ENCODE peak calls at places on chromosomes 6 and 20, in eight cellular contexts. One of them, this sample, is unnamed. For H3K36me3, the result is how much of the 10 kb centered on the place peaks cover.

GRCh38 chr20:12970372-12970821 is 38.4 kb upstream of the SPTLC3 start:
- DNase-seq in cardiac muscle cell: peak
- DNase-seq in tibial nerve: no peak
- DNase-seq in fibroblast of lung: peak
- DNase-seq in heart left ventricle: no peak
- DNase-seq in body of pancreas: peak
- DNase-seq in esophagus muscularis mucosa: no peak
- DNase-seq in GM06990: no peak
- DNase-seq in this sample: peak

GRCh38 chr6:149925253-149925973 is 2.5 kb upstream of the RAET1G start:
- DNase-seq in cardiac muscle cell: peak
- DNase-seq in tibial nerve: no peak
- DNase-seq in fibroblast of lung: no peak
- DNase-seq in heart left ventricle: peak
- DNase-seq in body of pancreas: peak
- DNase-seq in esophagus muscularis mucosa: no peak
- DNase-seq in GM06990: no peak
- DNase-seq in this sample: no peak

GRCh38 chr6:51579013-51579412 is 508.4 kb downstream of the PKHD1 start:
- DNase-seq in cardiac muscle cell: no peak
- DNase-seq in tibial nerve: no peak
- DNase-seq in fibroblast of lung: no peak
- DNase-seq in heart left ventricle: no peak
- DNase-seq in body of pancreas: no peak
- DNase-seq in esophagus muscularis mucosa: no peak
- DNase-seq in GM06990: no peak
- DNase-seq in this sample: no peak

GRCh38 chr20:47796952-47797351 is 11.7 kb upstream of the SULF2 start:
- DNase-seq in cardiac muscle cell: no peak
- DNase-seq in tibial nerve: no peak
- DNase-seq in fibroblast of lung: no peak
- DNase-seq in heart left ventricle: no peak
- DNase-seq in body of pancreas: no peak
- DNase-seq in esophagus muscularis mucosa: no peak
- DNase-seq in GM06990: no peak
- DNase-seq in this sample: no peak

GRCh38 chr6:167576050-167576741 is 250.5 kb upstream of the AFDN start:
- DNase-seq in cardiac muscle cell: no peak
- DNase-seq in tibial nerve: no peak
- DNase-seq in fibroblast of lung: no peak
- DNase-seq in heart left ventricle: no peak
- DNase-seq in body of pancreas: no peak
- DNase-seq in esophagus muscularis mucosa: peak
- DNase-seq in GM06990: no peak
- DNase-seq in this sample: no peak

GRCh38 chr20:33668087-33668790 is 1.5 kb downstream of the ACTL10 start:
- DNase-seq in cardiac muscle cell: no peak
- DNase-seq in tibial nerve: peak
- DNase-seq in fibroblast of lung: no peak
- DNase-seq in heart left ventricle: peak
- DNase-seq in body of pancreas: no peak
- DNase-seq in esophagus muscularis mucosa: peak
- DNase-seq in GM06990: no peak
- DNase-seq in this sample: no peak

GRCh38 chr6:53530346-53530745 is 14.6 kb downstream of the GCLC start:
- DNase-seq in cardiac muscle cell: peak
- DNase-seq in tibial nerve: no peak
- DNase-seq in fibroblast of lung: no peak
- DNase-seq in heart left ventricle: peak
- DNase-seq in body of pancreas: peak
- DNase-seq in esophagus muscularis mucosa: no peak
- DNase-seq in GM06990: no peak
- DNase-seq in this sample: no peak

GRCh38 chr6:34049395-34050342 is 96.2 kb downstream of the GRM4 start:
- DNase-seq in cardiac muscle cell: no peak
- DNase-seq in tibial nerve: no peak
- DNase-seq in fibroblast of lung: no peak
- DNase-seq in heart left ventricle: no peak
- DNase-seq in body of pancreas: no peak
- DNase-seq in esophagus muscularis mucosa: no peak
- DNase-seq in GM06990: no peak
- DNase-seq in this sample: no peak

GRCh38 chr6:15628499-15629131 is 34.2 kb downstream of the DTNBP1 start:
- DNase-seq in cardiac muscle cell: peak
- DNase-seq in tibial nerve: no peak
- DNase-seq in fibroblast of lung: peak
- DNase-seq in heart left ventricle: no peak
- DNase-seq in body of pancreas: no peak
- DNase-seq in esophagus muscularis mucosa: no peak
- DNase-seq in GM06990: no peak
- DNase-seq in this sample: no peak

DNA sequence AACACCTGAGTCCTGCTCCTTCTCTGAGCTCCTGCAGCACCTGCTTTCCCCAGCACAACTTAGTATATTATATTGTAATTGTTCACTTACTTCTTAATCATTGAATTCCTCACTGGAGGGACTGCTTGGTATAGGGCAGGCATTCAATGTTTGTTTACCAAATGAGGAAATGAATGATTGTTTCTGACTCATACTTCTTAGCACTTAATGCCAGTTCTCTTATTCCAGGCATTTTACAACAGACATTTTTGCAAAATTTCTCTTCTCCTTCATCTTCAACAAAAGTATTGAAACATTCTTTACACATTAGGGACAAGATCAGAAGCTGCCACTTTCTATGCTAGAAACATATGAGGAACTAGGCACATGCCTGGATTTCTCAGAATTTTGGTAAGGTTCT is 119.4 kb downstream of the TBX18 start:
- DNase-seq in cardiac muscle cell: peak
- DNase-seq in tibial nerve: no peak
- DNase-seq in fibroblast of lung: peak
- DNase-seq in heart left ventricle: no peak
- DNase-seq in body of pancreas: no peak
- DNase-seq in esophagus muscularis mucosa: no peak
- DNase-seq in GM06990: no peak
- DNase-seq in this sample: no peak
- H3K4me3 ChIP-seq in cardiac muscle cell: no peak
- H3K4me3 ChIP-seq in tibial nerve: no peak
- H3K4me3 ChIP-seq in fibroblast of lung: no peak
- H3K4me3 ChIP-seq in heart left ventricle: no peak
- H3K4me3 ChIP-seq in body of pancreas: no peak
- H3K4me3 ChIP-seq in esophagus muscularis mucosa: no peak
- H3K4me3 ChIP-seq in GM06990: no peak
- H3K4me3 ChIP-seq in this sample: no peak

GRCh38 chr20:63284083-63284440 is 8.9 kb upstream of the COL20A1 start:
- DNase-seq in cardiac muscle cell: no peak
- DNase-seq in tibial nerve: no peak
- DNase-seq in fibroblast of lung: no peak
- DNase-seq in heart left ventricle: no peak
- DNase-seq in body of pancreas: no peak
- DNase-seq in esophagus muscularis mucosa: no peak
- DNase-seq in GM06990: no peak
- DNase-seq in this sample: peak

GRCh38 chr20:63284544-63284949 is 8.4 kb upstream of the COL20A1 start:
- DNase-seq in cardiac muscle cell: no peak
- DNase-seq in tibial nerve: no peak
- DNase-seq in fibroblast of lung: no peak
- DNase-seq in heart left ventricle: no peak
- DNase-seq in body of pancreas: no peak
- DNase-seq in esophagus muscularis mucosa: no peak
- DNase-seq in GM06990: no peak
- DNase-seq in this sample: no peak

GRCh38 chr20:63285636-63286615 is 7.1 kb upstream of the COL20A1 start:
- DNase-seq in cardiac muscle cell: no peak
- DNase-seq in tibial nerve: no peak
- DNase-seq in fibroblast of lung: no peak
- DNase-seq in heart left ventricle: no peak
- DNase-seq in body of pancreas: no peak
- DNase-seq in esophagus muscularis mucosa: no peak
- DNase-seq in GM06990: no peak
- DNase-seq in this sample: no peak

GRCh38 chr20:63283397-63284082 is 9.4 kb upstream of the COL20A1 start:
- DNase-seq in cardiac muscle cell: no peak
- DNase-seq in tibial nerve: no peak
- DNase-seq in fibroblast of lung: no peak
- DNase-seq in heart left ventricle: no peak
- DNase-seq in body of pancreas: no peak
- DNase-seq in esophagus muscularis mucosa: no peak
- DNase-seq in GM06990: no peak
- DNase-seq in this sample: peak

DNA sequence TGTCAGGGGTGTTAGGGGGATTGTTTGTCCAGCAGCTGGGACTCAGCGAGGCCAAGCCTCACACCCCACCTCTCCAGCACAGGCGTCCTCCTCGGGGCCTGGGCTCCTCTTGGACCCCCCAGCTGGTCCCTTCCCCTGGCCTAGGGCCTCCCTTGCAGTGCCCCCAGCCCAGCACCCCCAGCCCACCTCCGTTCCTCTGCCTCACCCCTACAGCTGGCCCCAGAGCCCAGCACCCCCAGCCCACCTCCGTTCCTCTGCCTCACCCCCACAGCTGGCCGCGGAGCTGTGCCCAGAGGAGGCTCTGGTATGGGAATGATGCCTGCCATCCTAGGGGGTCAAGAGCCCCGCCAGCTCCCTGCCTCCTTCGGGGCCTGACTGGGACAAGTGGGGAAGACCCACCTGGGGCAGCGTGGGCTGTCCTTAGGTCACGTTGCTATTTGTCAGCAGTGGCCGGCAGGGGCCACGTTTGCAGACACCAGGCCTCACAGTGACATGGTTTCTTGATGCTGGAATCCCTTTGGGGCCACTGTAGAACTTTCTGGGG is 7.9 kb upstream of the COL20A1 start:
- DNase-seq in cardiac muscle cell: no peak
- DNase-seq in tibial nerve: no peak
- DNase-seq in fibroblast of lung: no peak
- DNase-seq in heart left ventricle: no peak
- DNase-seq in body of pancreas: no peak
- DNase-seq in esophagus muscularis mucosa: no peak
- DNase-seq in GM06990: no peak
- DNase-seq in this sample: no peak
- H3K36me3 ChIP-seq in cardiac muscle cell: under half
- H3K36me3 ChIP-seq in tibial nerve: under half
- H3K36me3 ChIP-seq in fibroblast of lung: under half
- H3K36me3 ChIP-seq in heart left ventricle: half or more
- H3K36me3 ChIP-seq in body of pancreas: under half
- H3K36me3 ChIP-seq in esophagus muscularis mucosa: half or more
- H3K36me3 ChIP-seq in GM06990: under half
- H3K36me3 ChIP-seq in this sample: under half

GRCh38 chr6:46010771-46011170 is 4.9 kb downstream of the CLIC5 start:
- DNase-seq in cardiac muscle cell: no peak
- DNase-seq in tibial nerve: no peak
- DNase-seq in fibroblast of lung: no peak
- DNase-seq in heart left ventricle: peak
- DNase-seq in body of pancreas: no peak
- DNase-seq in esophagus muscularis mucosa: no peak
- DNase-seq in GM06990: no peak
- DNase-seq in this sample: peak
- H3K4me3 ChIP-seq in cardiac muscle cell: no peak
- H3K4me3 ChIP-seq in tibial nerve: no peak
- H3K4me3 ChIP-seq in fibroblast of lung: no peak
- H3K4me3 ChIP-seq in heart left ventricle: peak
- H3K4me3 ChIP-seq in body of pancreas: no peak
- H3K4me3 ChIP-seq in esophagus muscularis mucosa: no peak
- H3K4me3 ChIP-seq in GM06990: peak
- H3K4me3 ChIP-seq in this sample: peak

GRCh38 chr6:11197175-11197535 is 35.3 kb downstream of the NEDD9 start:
- DNase-seq in cardiac muscle cell: peak
- DNase-seq in tibial nerve: no peak
- DNase-seq in fibroblast of lung: peak
- DNase-seq in heart left ventricle: no peak
- DNase-seq in body of pancreas: no peak
- DNase-seq in esophagus muscularis mucosa: no peak
- DNase-seq in GM06990: no peak
- DNase-seq in this sample: no peak
- H3K36me3 ChIP-seq in cardiac muscle cell: under half
- H3K36me3 ChIP-seq in tibial nerve: under half
- H3K36me3 ChIP-seq in fibroblast of lung: under half
- H3K36me3 ChIP-seq in heart left ventricle: under half
- H3K36me3 ChIP-seq in body of pancreas: under half
- H3K36me3 ChIP-seq in esophagus muscularis mucosa: under half
- H3K36me3 ChIP-seq in GM06990: under half
- H3K36me3 ChIP-seq in this sample: under half

DNA sequence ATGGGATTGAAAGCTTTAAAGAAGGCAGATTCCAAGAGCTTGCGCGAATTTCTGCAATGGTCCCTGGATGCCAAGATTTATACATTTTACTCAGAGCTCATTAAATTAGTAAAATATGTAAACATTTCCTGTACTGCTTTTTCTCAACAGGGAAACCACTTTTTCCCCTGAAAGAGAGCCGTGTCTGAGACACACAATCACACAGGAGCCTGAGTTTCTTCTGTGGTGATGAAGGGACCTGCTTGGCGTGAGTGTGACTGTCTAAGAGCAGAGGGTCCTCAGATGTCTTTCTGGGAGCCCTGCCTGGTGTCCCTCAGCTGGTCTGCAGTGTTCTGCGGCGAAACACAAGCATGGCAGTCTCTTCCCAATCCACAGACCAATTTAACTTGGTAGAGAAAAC is 12.2 kb upstream of the TAGAP start:
- DNase-seq in cardiac muscle cell: no peak
- DNase-seq in tibial nerve: no peak
- DNase-seq in fibroblast of lung: no peak
- DNase-seq in heart left ventricle: no peak
- DNase-seq in body of pancreas: no peak
- DNase-seq in esophagus muscularis mucosa: no peak
- DNase-seq in GM06990: no peak
- DNase-seq in this sample: no peak
- H3K4me3 ChIP-seq in cardiac muscle cell: no peak
- H3K4me3 ChIP-seq in tibial nerve: no peak
- H3K4me3 ChIP-seq in fibroblast of lung: no peak
- H3K4me3 ChIP-seq in heart left ventricle: no peak
- H3K4me3 ChIP-seq in body of pancreas: no peak
- H3K4me3 ChIP-seq in esophagus muscularis mucosa: no peak
- H3K4me3 ChIP-seq in GM06990: no peak
- H3K4me3 ChIP-seq in this sample: no peak